ENCODE peak calls at places on chromosome 14, in seven cellular contexts. One of them, this sample, is unnamed.

GRCh38 chr14:35400707-35401421 is 3.7 kb downstream of the NFKBIA start:
- DNase-seq in anterior cingulate cortex: no peak
- DNase-seq in substantia nigra: no peak
- DNase-seq in stimulated activated CD8-positive, alpha-beta memory T cell treated with anti-CD3 and anti-CD28 coated beads, Interleukin-4, amount 100 ng/mL, for 1 hour: no peak
- DNase-seq in neuronal stem cell: no peak
- DNase-seq in A172: no peak
- DNase-seq in amniotic stem cell: no peak
- DNase-seq in this sample: no peak

GRCh38 chr14:101709962-101710891 is 51.3 kb upstream of the PPP2R5C start:
- DNase-seq in A172: no peak
- DNase-seq in neuronal stem cell: no peak
- DNase-seq in stimulated activated CD8-positive, alpha-beta memory T cell treated with anti-CD3 and anti-CD28 coated beads, Interleukin-4, amount 100 ng/mL, for 1 hour: no peak
- DNase-seq in anterior cingulate cortex: no peak
- DNase-seq in substantia nigra: no peak
- DNase-seq in amniotic stem cell: no peak
- DNase-seq in this sample: no peak

GRCh38 chr14:89836830-89837469 is 117.6 kb downstream of the EFCAB11 start:
- DNase-seq in A172: no peak
- DNase-seq in stimulated activated CD8-positive, alpha-beta memory T cell treated with anti-CD3 and anti-CD28 coated beads, Interleukin-4, amount 100 ng/mL, for 1 hour: no peak
- DNase-seq in anterior cingulate cortex: no peak
- DNase-seq in substantia nigra: no peak
- DNase-seq in neuronal stem cell: no peak
- DNase-seq in amniotic stem cell: no peak
- DNase-seq in this sample: no peak

GRCh38 chr14:61456720-61457119 is 135.3 kb downstream of the PRKCH start:
- DNase-seq in A172: peak; percentile 58
- DNase-seq in anterior cingulate cortex: peak; percentile 86
- DNase-seq in amniotic stem cell: peak; percentile 56
- DNase-seq in stimulated activated CD8-positive, alpha-beta memory T cell treated with anti-CD3 and anti-CD28 coated beads, Interleukin-4, amount 100 ng/mL, for 1 hour: peak; percentile 77
- DNase-seq in substantia nigra: peak; percentile 81
- DNase-seq in neuronal stem cell: peak; percentile 71
- DNase-seq in this sample: peak; percentile 85

GRCh38 chr14:67533754-67534085 is 630 bp downstream of the PLEKHH1 start:
- DNase-seq in anterior cingulate cortex: no peak
- DNase-seq in neuronal stem cell: no peak
- DNase-seq in A172: no peak
- DNase-seq in substantia nigra: no peak
- DNase-seq in amniotic stem cell: no peak
- DNase-seq in stimulated activated CD8-positive, alpha-beta memory T cell treated with anti-CD3 and anti-CD28 coated beads, Interleukin-4, amount 100 ng/mL, for 1 hour: no peak
- DNase-seq in this sample: peak; percentile 57

GRCh38 chr14:34003052-34003668 is 52.3 kb upstream of the EGLN3 start:
- DNase-seq in substantia nigra: no peak
- DNase-seq in A172: no peak
- DNase-seq in stimulated activated CD8-positive, alpha-beta memory T cell treated with anti-CD3 and anti-CD28 coated beads, Interleukin-4, amount 100 ng/mL, for 1 hour: no peak
- DNase-seq in anterior cingulate cortex: no peak
- DNase-seq in neuronal stem cell: no peak
- DNase-seq in amniotic stem cell: no peak
- DNase-seq in this sample: no peak

GRCh38 chr14:71119075-71119474 is 211.8 kb downstream of the PCNX1 start:
- DNase-seq in substantia nigra: no peak
- DNase-seq in anterior cingulate cortex: no peak
- DNase-seq in stimulated activated CD8-positive, alpha-beta memory T cell treated with anti-CD3 and anti-CD28 coated beads, Interleukin-4, amount 100 ng/mL, for 1 hour: no peak
- DNase-seq in A172: peak; percentile 13
- DNase-seq in neuronal stem cell: no peak
- DNase-seq in amniotic stem cell: no peak
- DNase-seq in this sample: no peak

GRCh38 chr14:97315790-97316189 is 518.6 kb downstream of the VRK1 start:
- DNase-seq in amniotic stem cell: no peak
- DNase-seq in anterior cingulate cortex: no peak
- DNase-seq in A172: no peak
- DNase-seq in substantia nigra: no peak
- DNase-seq in stimulated activated CD8-positive, alpha-beta memory T cell treated with anti-CD3 and anti-CD28 coated beads, Interleukin-4, amount 100 ng/mL, for 1 hour: no peak
- DNase-seq in neuronal stem cell: no peak
- DNase-seq in this sample: no peak

GRCh38 chr14:25132734-25133422 is 82.9 kb upstream of the STXBP6 start:
- DNase-seq in amniotic stem cell: no peak
- DNase-seq in substantia nigra: peak; percentile 41
- DNase-seq in anterior cingulate cortex: peak; percentile 64
- DNase-seq in A172: peak; percentile 32
- DNase-seq in neuronal stem cell: peak; percentile 62
- DNase-seq in stimulated activated CD8-positive, alpha-beta memory T cell treated with anti-CD3 and anti-CD28 coated beads, Interleukin-4, amount 100 ng/mL, for 1 hour: peak; percentile 9
- DNase-seq in this sample: peak; percentile 84

GRCh38 chr14:101347893-101348777 is 213.2 kb upstream of the DIO3 start:
- DNase-seq in amniotic stem cell: no peak
- DNase-seq in neuronal stem cell: no peak
- DNase-seq in stimulated activated CD8-positive, alpha-beta memory T cell treated with anti-CD3 and anti-CD28 coated beads, Interleukin-4, amount 100 ng/mL, for 1 hour: no peak
- DNase-seq in substantia nigra: no peak
- DNase-seq in anterior cingulate cortex: no peak
- DNase-seq in A172: no peak
- DNase-seq in this sample: no peak

GRCh38 chr14:36513012-36513420 is 7.0 kb downstream of the NKX2-1 start:
- DNase-seq in anterior cingulate cortex: no peak
- DNase-seq in neuronal stem cell: no peak
- DNase-seq in substantia nigra: no peak
- DNase-seq in stimulated activated CD8-positive, alpha-beta memory T cell treated with anti-CD3 and anti-CD28 coated beads, Interleukin-4, amount 100 ng/mL, for 1 hour: no peak
- DNase-seq in A172: no peak
- DNase-seq in amniotic stem cell: no peak
- DNase-seq in this sample: peak; percentile 65

GRCh38 chr14:31505411-31505810 is 17.6 kb upstream of the GPR33 start:
- DNase-seq in A172: peak; percentile 2
- DNase-seq in anterior cingulate cortex: no peak
- DNase-seq in stimulated activated CD8-positive, alpha-beta memory T cell treated with anti-CD3 and anti-CD28 coated beads, Interleukin-4, amount 100 ng/mL, for 1 hour: no peak
- DNase-seq in amniotic stem cell: no peak
- DNase-seq in neuronal stem cell: no peak
- DNase-seq in substantia nigra: no peak
- DNase-seq in this sample: no peak

GRCh38 chr14:70027785-70028428 is 148.7 kb downstream of the SMOC1 start:
- DNase-seq in substantia nigra: peak; percentile 70
- DNase-seq in neuronal stem cell: peak; percentile 65
- DNase-seq in anterior cingulate cortex: peak; percentile 83
- DNase-seq in stimulated activated CD8-positive, alpha-beta memory T cell treated with anti-CD3 and anti-CD28 coated beads, Interleukin-4, amount 100 ng/mL, for 1 hour: peak; percentile 23
- DNase-seq in A172: peak; percentile 9
- DNase-seq in amniotic stem cell: no peak
- DNase-seq in this sample: peak; percentile 86

GRCh38 chr14:93041002-93041401 is 74.7 kb downstream of the ITPK1 start:
- DNase-seq in neuronal stem cell: no peak
- DNase-seq in anterior cingulate cortex: no peak
- DNase-seq in stimulated activated CD8-positive, alpha-beta memory T cell treated with anti-CD3 and anti-CD28 coated beads, Interleukin-4, amount 100 ng/mL, for 1 hour: no peak
- DNase-seq in substantia nigra: no peak
- DNase-seq in A172: no peak
- DNase-seq in amniotic stem cell: no peak
- DNase-seq in this sample: peak; percentile 72

GRCh38 chr14:76267322-76268012 is 108.5 kb upstream of the ESRRB start:
- DNase-seq in A172: no peak
- DNase-seq in anterior cingulate cortex: peak; percentile 77
- DNase-seq in substantia nigra: peak; percentile 62
- DNase-seq in amniotic stem cell: no peak
- DNase-seq in neuronal stem cell: no peak
- DNase-seq in stimulated activated CD8-positive, alpha-beta memory T cell treated with anti-CD3 and anti-CD28 coated beads, Interleukin-4, amount 100 ng/mL, for 1 hour: no peak
- DNase-seq in this sample: peak; percentile 42

GRCh38 chr14:68363401-68363800 is 429.5 kb downstream of the ZFP36L1 start:
- DNase-seq in stimulated activated CD8-positive, alpha-beta memory T cell treated with anti-CD3 and anti-CD28 coated beads, Interleukin-4, amount 100 ng/mL, for 1 hour: no peak
- DNase-seq in amniotic stem cell: no peak
- DNase-seq in A172: no peak
- DNase-seq in substantia nigra: no peak
- DNase-seq in anterior cingulate cortex: no peak
- DNase-seq in neuronal stem cell: peak; percentile 43
- DNase-seq in this sample: peak; percentile 59

GRCh38 chr14:32224731-32225377 is 21.8 kb upstream of the RNU6-8 start:
- DNase-seq in neuronal stem cell: no peak
- DNase-seq in amniotic stem cell: no peak
- DNase-seq in stimulated activated CD8-positive, alpha-beta memory T cell treated with anti-CD3 and anti-CD28 coated beads, Interleukin-4, amount 100 ng/mL, for 1 hour: no peak
- DNase-seq in substantia nigra: peak; percentile 39
- DNase-seq in A172: peak; percentile 48
- DNase-seq in anterior cingulate cortex: peak; percentile 11
- DNase-seq in this sample: peak; percentile 47

GRCh38 chr14:75881986-75882385 is 99.8 kb downstream of the TGFB3 start:
- DNase-seq in substantia nigra: no peak
- DNase-seq in neuronal stem cell: no peak
- DNase-seq in A172: no peak
- DNase-seq in stimulated activated CD8-positive, alpha-beta memory T cell treated with anti-CD3 and anti-CD28 coated beads, Interleukin-4, amount 100 ng/mL, for 1 hour: no peak
- DNase-seq in anterior cingulate cortex: no peak
- DNase-seq in amniotic stem cell: no peak
- DNase-seq in this sample: no peak

GRCh38 chr14:105061428-105062047 is 3.7 kb downstream of the GPR132 start:
- DNase-seq in neuronal stem cell: no peak
- DNase-seq in stimulated activated CD8-positive, alpha-beta memory T cell treated with anti-CD3 and anti-CD28 coated beads, Interleukin-4, amount 100 ng/mL, for 1 hour: no peak
- DNase-seq in amniotic stem cell: no peak
- DNase-seq in A172: no peak
- DNase-seq in substantia nigra: no peak
- DNase-seq in anterior cingulate cortex: no peak
- DNase-seq in this sample: no peak

GRCh38 chr14:70139384-70139783 is 49.4 kb downstream of the SLC8A3 start:
- DNase-seq in stimulated activated CD8-positive, alpha-beta memory T cell treated with anti-CD3 and anti-CD28 coated beads, Interleukin-4, amount 100 ng/mL, for 1 hour: no peak
- DNase-seq in anterior cingulate cortex: no peak
- DNase-seq in A172: no peak
- DNase-seq in substantia nigra: no peak
- DNase-seq in neuronal stem cell: no peak
- DNase-seq in amniotic stem cell: no peak
- DNase-seq in this sample: no peak

GRCh38 chr14:95530461-95531170 is 4.2 kb upstream of the GLRX5 start:
- DNase-seq in substantia nigra: no peak
- DNase-seq in A172: no peak
- DNase-seq in neuronal stem cell: no peak
- DNase-seq in amniotic stem cell: no peak
- DNase-seq in anterior cingulate cortex: no peak
- DNase-seq in stimulated activated CD8-positive, alpha-beta memory T cell treated with anti-CD3 and anti-CD28 coated beads, Interleukin-4, amount 100 ng/mL, for 1 hour: no peak
- DNase-seq in this sample: no peak

GRCh38 chr14:100341301-100342031 is 18.3 kb downstream of the SLC25A47 start:
- DNase-seq in neuronal stem cell: no peak
- DNase-seq in stimulated activated CD8-positive, alpha-beta memory T cell treated with anti-CD3 and anti-CD28 coated beads, Interleukin-4, amount 100 ng/mL, for 1 hour: no peak
- DNase-seq in anterior cingulate cortex: no peak
- DNase-seq in A172: peak; percentile 70
- DNase-seq in amniotic stem cell: peak; percentile 68
- DNase-seq in substantia nigra: peak; percentile 16
- DNase-seq in this sample: no peak